ENCODE peak calls at places on chromosomes 4 and X, in five cellular contexts. One of them, this sample, is unnamed.

GRCh38 chr4:15751155-15751554 is 27.0 kb upstream of the CD38 start:
- DNase-seq in SK-N-SH: no peak
- DNase-seq in IMR-90: no peak
- DNase-seq in mucosa of descending colon: no peak
- DNase-seq in ovary: no peak
- DNase-seq in this sample: no peak

GRCh38 chr4:184596617-184597185 is 52.5 kb downstream of the CASP3 start:
- DNase-seq in mucosa of descending colon: no peak
- DNase-seq in IMR-90: no peak
- DNase-seq in ovary: no peak
- DNase-seq in SK-N-SH: no peak
- DNase-seq in this sample: no peak

GRCh38 chr4:621296-622070 is 3.9 kb upstream of the PDE6B start:
- DNase-seq in mucosa of descending colon: no peak
- DNase-seq in ovary: peak
- DNase-seq in SK-N-SH: no peak
- DNase-seq in IMR-90: no peak
- DNase-seq in this sample: no peak

GRCh38 chr4:169332595-169332994 is 61.8 kb upstream of the SH3RF1 start:
- DNase-seq in mucosa of descending colon: no peak
- DNase-seq in SK-N-SH: no peak
- DNase-seq in ovary: no peak
- DNase-seq in IMR-90: no peak
- DNase-seq in this sample: no peak

GRCh38 chrX:40077176-40077575 is 20.6 kb downstream of the BCOR start:
- DNase-seq in IMR-90: no peak
- DNase-seq in mucosa of descending colon: no peak
- DNase-seq in ovary: no peak
- DNase-seq in SK-N-SH: no peak
- DNase-seq in this sample: no peak

GRCh38 chr4:184167576-184167975 is 50.1 kb downstream of the ENPP6 start:
- DNase-seq in SK-N-SH: no peak
- DNase-seq in IMR-90: no peak
- DNase-seq in ovary: no peak
- DNase-seq in mucosa of descending colon: no peak
- DNase-seq in this sample: no peak

GRCh38 chr4:98522603-98523395 is 135.6 kb downstream of the TSPAN5 start:
- DNase-seq in mucosa of descending colon: no peak
- DNase-seq in ovary: no peak
- DNase-seq in IMR-90: peak
- DNase-seq in SK-N-SH: no peak
- DNase-seq in this sample: no peak

GRCh38 chrX:154748712-154749339 is 2.1 kb downstream of the GAB3 start:
- DNase-seq in mucosa of descending colon: peak
- DNase-seq in IMR-90: peak
- DNase-seq in ovary: no peak
- DNase-seq in SK-N-SH: peak
- DNase-seq in this sample: peak

GRCh38 chr4:7738458-7739076 is 201.1 kb downstream of the AFAP1 start:
- DNase-seq in ovary: no peak
- DNase-seq in SK-N-SH: no peak
- DNase-seq in IMR-90: no peak
- DNase-seq in mucosa of descending colon: no peak
- DNase-seq in this sample: no peak

GRCh38 chrX:132023117-132023895 is at the start of gene STK26:
- DNase-seq in SK-N-SH: peak
- DNase-seq in mucosa of descending colon: peak
- DNase-seq in ovary: peak
- DNase-seq in IMR-90: no peak
- DNase-seq in this sample: peak

GRCh38 chr4:18291313-18291712 is 269.8 kb upstream of the LCORL start:
- DNase-seq in SK-N-SH: no peak
- DNase-seq in IMR-90: no peak
- DNase-seq in mucosa of descending colon: peak
- DNase-seq in ovary: no peak
- DNase-seq in this sample: no peak

GRCh38 chrX:71111141-71111843 is at the start of gene IL2RG:
- DNase-seq in SK-N-SH: no peak
- DNase-seq in mucosa of descending colon: peak
- DNase-seq in IMR-90: no peak
- DNase-seq in ovary: no peak
- DNase-seq in this sample: peak

GRCh38 chrX:42869011-42869410 is 91.0 kb upstream of the PPP1R2C start:
- DNase-seq in mucosa of descending colon: no peak
- DNase-seq in IMR-90: no peak
- DNase-seq in SK-N-SH: no peak
- DNase-seq in ovary: no peak
- DNase-seq in this sample: no peak

GRCh38 chr4:122119739-122120138 is 32.4 kb upstream of the BLTP1 start:
- DNase-seq in ovary: no peak
- DNase-seq in SK-N-SH: no peak
- DNase-seq in mucosa of descending colon: no peak
- DNase-seq in IMR-90: peak
- DNase-seq in this sample: no peak

GRCh38 chrX:86148024-86148511 is at the start of gene DACH2:
- DNase-seq in SK-N-SH: peak
- DNase-seq in mucosa of descending colon: peak
- DNase-seq in ovary: peak
- DNase-seq in IMR-90: peak
- DNase-seq in this sample: peak

GRCh38 chr4:69075061-69075792 is 21.0 kb upstream of the UGT2B7 start:
- DNase-seq in SK-N-SH: no peak
- DNase-seq in IMR-90: peak
- DNase-seq in ovary: no peak
- DNase-seq in mucosa of descending colon: no peak
- DNase-seq in this sample: no peak

GRCh38 chrX:104347860-104348259 is 93.1 kb upstream of the ESX1 start:
- DNase-seq in mucosa of descending colon: peak
- DNase-seq in SK-N-SH: no peak
- DNase-seq in IMR-90: no peak
- DNase-seq in ovary: no peak
- DNase-seq in this sample: no peak

GRCh38 chrX:154738013-154738738 is 12.7 kb downstream of the GAB3 start:
- DNase-seq in IMR-90: peak
- DNase-seq in SK-N-SH: no peak
- DNase-seq in mucosa of descending colon: peak
- DNase-seq in ovary: peak
- DNase-seq in this sample: no peak

GRCh38 chr4:15164571-15164970 is 162.3 kb downstream of the CPEB2 start:
- DNase-seq in mucosa of descending colon: no peak
- DNase-seq in ovary: no peak
- DNase-seq in IMR-90: peak
- DNase-seq in SK-N-SH: no peak
- DNase-seq in this sample: no peak

GRCh38 chr4:188680667-188681063 is 541.4 kb downstream of the TRIML1 start:
- DNase-seq in ovary: no peak
- DNase-seq in IMR-90: no peak
- DNase-seq in mucosa of descending colon: no peak
- DNase-seq in SK-N-SH: no peak
- DNase-seq in this sample: no peak

GRCh38 chrX:23898412-23898959 is 9.3 kb downstream of the APOO start:
- DNase-seq in IMR-90: peak
- DNase-seq in mucosa of descending colon: no peak
- DNase-seq in ovary: no peak
- DNase-seq in SK-N-SH: no peak
- DNase-seq in this sample: no peak

GRCh38 chrX:45801554-45801953 is 600.9 kb upstream of the DIPK2B start:
- DNase-seq in SK-N-SH: peak
- DNase-seq in ovary: no peak
- DNase-seq in mucosa of descending colon: no peak
- DNase-seq in IMR-90: peak
- DNase-seq in this sample: peak

GRCh38 chr4:126241631-126242030 is 926.9 kb downstream of the FAT4 start:
- DNase-seq in mucosa of descending colon: no peak
- DNase-seq in IMR-90: no peak
- DNase-seq in SK-N-SH: no peak
- DNase-seq in ovary: no peak
- DNase-seq in this sample: no peak

GRCh38 chr4:87853108-87853507 is 20.3 kb downstream of the MEPE start:
- DNase-seq in ovary: no peak
- DNase-seq in SK-N-SH: peak
- DNase-seq in IMR-90: peak
- DNase-seq in mucosa of descending colon: peak
- DNase-seq in this sample: peak

GRCh38 chr4:87014284-87014782 is 79.5 kb downstream of the AFF1 start:
- DNase-seq in ovary: no peak
- DNase-seq in SK-N-SH: no peak
- DNase-seq in IMR-90: peak
- DNase-seq in mucosa of descending colon: no peak
- DNase-seq in this sample: no peak

GRCh38 chr4:76811604-76812412 is 86.1 kb downstream of the SOWAHB start:
- DNase-seq in IMR-90: peak
- DNase-seq in mucosa of descending colon: no peak
- DNase-seq in ovary: peak
- DNase-seq in SK-N-SH: no peak
- DNase-seq in this sample: no peak

GRCh38 chr4:101651778-101652177 is 138.8 kb upstream of the BANK1 start:
- DNase-seq in mucosa of descending colon: no peak
- DNase-seq in SK-N-SH: no peak
- DNase-seq in ovary: no peak
- DNase-seq in IMR-90: no peak
- DNase-seq in this sample: no peak

GRCh38 chr4:146654648-146654975 is 15.9 kb downstream of the POU4F2 start:
- DNase-seq in ovary: no peak
- DNase-seq in mucosa of descending colon: no peak
- DNase-seq in SK-N-SH: no peak
- DNase-seq in IMR-90: no peak
- DNase-seq in this sample: no peak

GRCh38 chr4:141350122-141350904 is 129.6 kb downstream of the ZNF330 start:
- DNase-seq in SK-N-SH: no peak
- DNase-seq in IMR-90: peak
- DNase-seq in mucosa of descending colon: peak
- DNase-seq in ovary: no peak
- DNase-seq in this sample: no peak

GRCh38 chr4:81628489-81628888 is 156.8 kb upstream of the RASGEF1B start:
- DNase-seq in IMR-90: no peak
- DNase-seq in mucosa of descending colon: no peak
- DNase-seq in SK-N-SH: no peak
- DNase-seq in ovary: no peak
- DNase-seq in this sample: no peak

GRCh38 chrX:40866878-40867277 is 131.5 kb upstream of the MED14 start:
- DNase-seq in IMR-90: no peak
- DNase-seq in SK-N-SH: no peak
- DNase-seq in ovary: no peak
- DNase-seq in mucosa of descending colon: no peak
- DNase-seq in this sample: no peak

GRCh38 chr4:114209589-114209988 is 230.1 kb upstream of the ARSJ start:
- DNase-seq in IMR-90: no peak
- DNase-seq in SK-N-SH: no peak
- DNase-seq in mucosa of descending colon: no peak
- DNase-seq in ovary: no peak
- DNase-seq in this sample: no peak

GRCh38 chr4:123107444-123108252 is 185.3 kb upstream of the NUDT6 start:
- DNase-seq in ovary: peak
- DNase-seq in IMR-90: no peak
- DNase-seq in SK-N-SH: no peak
- DNase-seq in mucosa of descending colon: no peak
- DNase-seq in this sample: no peak

GRCh38 chr4:3502941-3503936 is 29.0 kb downstream of the LRPAP1 start:
- DNase-seq in IMR-90: no peak
- DNase-seq in mucosa of descending colon: no peak
- DNase-seq in ovary: no peak
- DNase-seq in SK-N-SH: no peak
- DNase-seq in this sample: no peak

DNA sequence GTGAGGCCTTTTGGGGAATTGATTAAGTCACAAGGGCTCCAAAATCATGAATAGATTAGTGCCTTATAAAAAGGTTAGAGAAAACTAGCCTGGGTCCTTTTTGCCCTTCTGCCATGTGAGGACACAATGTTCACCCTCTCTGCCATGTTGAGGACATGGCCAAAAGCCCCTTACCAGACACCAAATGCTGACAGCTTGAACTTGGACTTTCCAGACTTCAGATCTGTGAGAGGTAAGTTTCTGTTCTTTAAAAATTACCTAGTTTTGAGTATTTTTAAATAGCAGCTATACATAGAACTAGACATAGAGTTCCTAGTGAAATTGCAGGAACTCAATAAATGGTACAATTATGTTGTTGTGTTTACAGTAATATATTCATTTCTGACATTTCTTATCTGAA is 1214.4 kb downstream of the ADGRL3 start:
- DNase-seq in mucosa of descending colon: no peak
- DNase-seq in SK-N-SH: no peak
- DNase-seq in IMR-90: no peak
- DNase-seq in ovary: no peak
- DNase-seq in this sample: no peak
- TF ChIP-seq CTCF in mucosa of descending colon: no peak
- TF ChIP-seq CTCF in SK-N-SH: no peak
- TF ChIP-seq CTCF in IMR-90: no peak
- TF ChIP-seq CTCF in ovary: no peak
- TF ChIP-seq CTCF in this sample: no peak

DNA sequence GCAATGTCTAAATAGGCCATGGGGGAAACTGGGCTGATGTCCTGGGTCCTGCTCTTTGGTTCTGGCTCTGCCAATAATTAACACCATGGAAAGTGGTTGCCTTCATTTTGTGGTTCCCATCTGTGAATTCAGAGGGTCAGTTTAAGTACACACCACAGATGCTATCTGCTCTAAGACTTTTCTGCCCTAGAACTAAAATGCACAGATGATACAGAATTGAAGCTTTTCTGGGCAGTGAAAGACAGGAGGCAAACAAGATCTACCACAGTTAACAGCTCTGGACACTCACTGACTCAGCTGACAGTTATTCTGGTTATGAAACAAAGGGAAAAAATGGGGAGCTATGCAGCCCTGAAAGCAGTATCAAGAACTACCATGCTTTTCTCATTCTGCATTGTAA is 37.3 kb downstream of the APBB2 start:
- DNase-seq in mucosa of descending colon: no peak
- DNase-seq in IMR-90: peak
- DNase-seq in ovary: no peak
- DNase-seq in SK-N-SH: no peak
- DNase-seq in this sample: no peak
- TF ChIP-seq CTCF in mucosa of descending colon: no peak
- TF ChIP-seq CTCF in IMR-90: peak
- TF ChIP-seq CTCF in ovary: no peak
- TF ChIP-seq CTCF in SK-N-SH: peak
- TF ChIP-seq CTCF in this sample: no peak

DNA sequence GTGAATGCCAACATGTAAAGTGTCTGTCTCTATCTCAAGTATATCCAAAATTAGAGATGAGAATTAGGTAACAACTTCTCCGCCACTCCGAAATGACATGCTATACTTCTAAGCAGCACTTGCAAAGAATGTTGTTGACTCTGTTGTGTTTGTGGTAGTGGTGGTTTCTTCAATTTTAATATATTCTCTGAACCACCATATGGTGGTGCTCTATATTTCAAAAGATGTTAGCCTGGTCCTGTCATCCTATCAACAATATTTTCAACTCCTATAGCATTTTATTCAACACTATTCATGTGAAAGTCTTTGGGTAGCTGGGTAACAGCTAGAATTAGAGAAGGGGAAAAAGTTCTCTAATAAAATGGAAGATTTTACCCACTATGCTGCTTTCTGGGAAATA is 1622.8 kb upstream of the IGFBP7 start:
- DNase-seq in IMR-90: no peak
- DNase-seq in ovary: no peak
- DNase-seq in mucosa of descending colon: no peak
- DNase-seq in SK-N-SH: peak
- DNase-seq in this sample: no peak
- TF ChIP-seq CTCF in IMR-90: peak
- TF ChIP-seq CTCF in ovary: no peak
- TF ChIP-seq CTCF in mucosa of descending colon: no peak
- TF ChIP-seq CTCF in SK-N-SH: no peak
- TF ChIP-seq CTCF in this sample: no peak

GRCh38 chr4:41061482-41062185 is 152.7 kb downstream of the APBB2 start:
- DNase-seq in ovary: no peak
- DNase-seq in IMR-90: peak
- DNase-seq in SK-N-SH: no peak
- DNase-seq in mucosa of descending colon: no peak
- DNase-seq in this sample: no peak
- TF ChIP-seq CTCF in ovary: no peak
- TF ChIP-seq CTCF in IMR-90: peak
- TF ChIP-seq CTCF in SK-N-SH: no peak
- TF ChIP-seq CTCF in mucosa of descending colon: no peak
- TF ChIP-seq CTCF in this sample: no peak

This sample was measured in GM13977.